ENCODE peak calls at places on chromosomes 13 and 19, in eight cellular contexts. One of them, this sample, is unnamed.

GRCh38 chr19:17248011-17248776 is 2.5 kb upstream of the NR2F6 start:
- DNase-seq in suprapubic skin: no peak
- DNase-seq in BJ: no peak
- DNase-seq in fibroblast of lung: no peak
- DNase-seq in SK-N-MC: no peak
- DNase-seq in right cardiac atrium: no peak
- DNase-seq in HFF-Myc: no peak
- DNase-seq in right atrium auricular region: no peak
- DNase-seq in this sample: no peak

GRCh38 chr19:50290011-50290410 is 39.2 kb downstream of the KCNC3 start:
- DNase-seq in HFF-Myc: no peak
- DNase-seq in right cardiac atrium: no peak
- DNase-seq in fibroblast of lung: no peak
- DNase-seq in SK-N-MC: no peak
- DNase-seq in BJ: no peak
- DNase-seq in suprapubic skin: no peak
- DNase-seq in right atrium auricular region: no peak
- DNase-seq in this sample: no peak

GRCh38 chr13:42043676-42044075 is 4.8 kb upstream of the DGKH start:
- DNase-seq in right cardiac atrium: no peak
- DNase-seq in SK-N-MC: no peak
- DNase-seq in right atrium auricular region: no peak
- DNase-seq in BJ: no peak
- DNase-seq in suprapubic skin: no peak
- DNase-seq in HFF-Myc: no peak
- DNase-seq in fibroblast of lung: no peak
- DNase-seq in this sample: no peak

GRCh38 chr19:825897-826640 is 1.6 kb upstream of the AZU1 start:
- DNase-seq in SK-N-MC: no peak
- DNase-seq in right atrium auricular region: no peak
- DNase-seq in suprapubic skin: no peak
- DNase-seq in fibroblast of lung: no peak
- DNase-seq in right cardiac atrium: no peak
- DNase-seq in BJ: no peak
- DNase-seq in HFF-Myc: no peak
- DNase-seq in this sample: no peak

GRCh38 chr13:113149711-113150544 is 8.5 kb upstream of the PROZ start:
- DNase-seq in HFF-Myc: no peak
- DNase-seq in suprapubic skin: no peak
- DNase-seq in right cardiac atrium: no peak
- DNase-seq in fibroblast of lung: no peak
- DNase-seq in BJ: no peak
- DNase-seq in SK-N-MC: no peak
- DNase-seq in right atrium auricular region: peak; percentile 40
- DNase-seq in this sample: no peak

GRCh38 chr13:42760949-42761348 is 20.4 kb upstream of the FAM216B start:
- DNase-seq in BJ: no peak
- DNase-seq in HFF-Myc: no peak
- DNase-seq in right atrium auricular region: no peak
- DNase-seq in suprapubic skin: no peak
- DNase-seq in fibroblast of lung: peak; percentile 45
- DNase-seq in SK-N-MC: no peak
- DNase-seq in right cardiac atrium: peak; percentile 65
- DNase-seq in this sample: no peak

GRCh38 chr13:113848020-113848419 is 15.9 kb downstream of the GAS6 start:
- DNase-seq in right cardiac atrium: peak; percentile 29
- DNase-seq in SK-N-MC: no peak
- DNase-seq in fibroblast of lung: no peak
- DNase-seq in HFF-Myc: no peak
- DNase-seq in suprapubic skin: peak; percentile 55
- DNase-seq in BJ: no peak
- DNase-seq in right atrium auricular region: peak; percentile 40
- DNase-seq in this sample: no peak

GRCh38 chr19:45798995-45799517 is 6.4 kb upstream of the DMWD start:
- DNase-seq in BJ: no peak
- DNase-seq in right atrium auricular region: peak; percentile 71
- DNase-seq in SK-N-MC: peak; percentile 14
- DNase-seq in suprapubic skin: no peak
- DNase-seq in HFF-Myc: no peak
- DNase-seq in fibroblast of lung: peak; percentile 80
- DNase-seq in right cardiac atrium: peak; percentile 82
- DNase-seq in this sample: no peak

GRCh38 chr13:25732146-25732865 is 319.5 kb downstream of the SHISA2 start:
- DNase-seq in BJ: no peak
- DNase-seq in right cardiac atrium: no peak
- DNase-seq in HFF-Myc: no peak
- DNase-seq in suprapubic skin: no peak
- DNase-seq in fibroblast of lung: peak; percentile 87
- DNase-seq in SK-N-MC: no peak
- DNase-seq in right atrium auricular region: no peak
- DNase-seq in this sample: no peak

GRCh38 chr19:58561373-58562125 is 3.1 kb upstream of the UBE2M start:
- DNase-seq in BJ: no peak
- DNase-seq in right cardiac atrium: no peak
- DNase-seq in suprapubic skin: no peak
- DNase-seq in SK-N-MC: no peak
- DNase-seq in right atrium auricular region: no peak
- DNase-seq in HFF-Myc: no peak
- DNase-seq in fibroblast of lung: no peak
- DNase-seq in this sample: no peak

GRCh38 chr13:77513719-77514335 is 21.7 kb upstream of the SCEL start:
- DNase-seq in SK-N-MC: no peak
- DNase-seq in right cardiac atrium: no peak
- DNase-seq in BJ: no peak
- DNase-seq in HFF-Myc: no peak
- DNase-seq in right atrium auricular region: no peak
- DNase-seq in fibroblast of lung: no peak
- DNase-seq in suprapubic skin: no peak
- DNase-seq in this sample: no peak

GRCh38 chr13:97026759-97027555 is 32.7 kb upstream of the OXGR1 start:
- DNase-seq in HFF-Myc: no peak
- DNase-seq in suprapubic skin: no peak
- DNase-seq in right atrium auricular region: no peak
- DNase-seq in fibroblast of lung: peak; percentile 3
- DNase-seq in right cardiac atrium: no peak
- DNase-seq in BJ: no peak
- DNase-seq in SK-N-MC: no peak
- DNase-seq in this sample: no peak

GRCh38 chr19:55504252-55504603 is 16.0 kb downstream of the SSC5D start:
- DNase-seq in HFF-Myc: no peak
- DNase-seq in BJ: no peak
- DNase-seq in right cardiac atrium: no peak
- DNase-seq in SK-N-MC: no peak
- DNase-seq in right atrium auricular region: no peak
- DNase-seq in fibroblast of lung: no peak
- DNase-seq in suprapubic skin: no peak
- DNase-seq in this sample: no peak
- H3K4me3 ChIP-seq in HFF-Myc: no peak overlapping the region
- H3K4me3 ChIP-seq in BJ: no peak overlapping the region
- H3K4me3 ChIP-seq in right cardiac atrium: no peak overlapping the region
- H3K4me3 ChIP-seq in SK-N-MC: peak overlapping the region; percentile 75
- H3K4me3 ChIP-seq in right atrium auricular region: no peak overlapping the region
- H3K4me3 ChIP-seq in fibroblast of lung: no peak overlapping the region
- H3K4me3 ChIP-seq in suprapubic skin: peak overlapping the region; percentile 48
- H3K4me3 ChIP-seq in this sample: no peak overlapping the region

GRCh38 chr19:2230029-2230531 is 6.0 kb downstream of the PLEKHJ1 start:
- DNase-seq in suprapubic skin: no peak
- DNase-seq in right atrium auricular region: no peak
- DNase-seq in HFF-Myc: no peak
- DNase-seq in BJ: no peak
- DNase-seq in fibroblast of lung: no peak
- DNase-seq in right cardiac atrium: no peak
- DNase-seq in SK-N-MC: no peak
- DNase-seq in this sample: no peak
- H3K4me3 ChIP-seq in suprapubic skin: no peak overlapping the region
- H3K4me3 ChIP-seq in right atrium auricular region: no peak overlapping the region
- H3K4me3 ChIP-seq in HFF-Myc: no peak overlapping the region
- H3K4me3 ChIP-seq in BJ: no peak overlapping the region
- H3K4me3 ChIP-seq in fibroblast of lung: no peak overlapping the region
- H3K4me3 ChIP-seq in right cardiac atrium: no peak overlapping the region
- H3K4me3 ChIP-seq in SK-N-MC: no peak overlapping the region
- H3K4me3 ChIP-seq in this sample: no peak overlapping the region

DNA sequence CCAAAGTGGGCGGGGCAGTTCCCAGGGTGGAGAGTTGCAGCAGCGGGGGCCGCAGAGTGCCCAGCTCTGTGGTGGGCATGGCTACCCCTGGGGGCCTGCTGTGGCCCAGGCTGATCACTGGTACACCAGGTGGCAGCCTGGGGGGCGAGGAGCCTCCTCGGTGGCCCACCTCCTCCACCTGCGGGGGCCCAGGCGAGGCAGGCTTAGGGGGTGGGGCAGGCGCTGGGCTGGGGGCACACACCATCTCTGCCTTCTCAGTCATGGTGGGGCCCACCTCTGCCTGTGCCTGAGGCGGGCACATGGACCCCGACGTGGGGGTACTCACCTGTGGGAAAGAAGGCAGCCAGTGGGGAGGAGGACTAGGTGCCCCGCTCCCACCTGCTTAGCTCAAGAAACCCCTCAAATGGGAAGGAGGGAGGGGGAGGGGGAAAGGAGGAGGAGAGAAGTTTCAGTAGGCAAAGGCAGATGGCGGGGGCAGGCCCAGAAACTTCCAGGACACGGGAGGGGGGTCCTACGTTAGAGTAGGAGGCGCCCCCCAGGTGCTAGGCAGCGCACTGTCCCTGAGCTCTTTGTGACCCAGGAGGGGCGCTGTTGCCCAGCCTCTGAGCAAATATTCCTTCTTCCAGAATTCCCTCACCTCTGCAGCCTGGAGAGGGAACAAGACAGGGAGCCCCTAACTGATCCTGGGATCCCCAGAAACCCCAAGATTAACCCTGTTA is 1.6 kb downstream of the LYL1 start:
- DNase-seq in right cardiac atrium: peak; percentile 76
- DNase-seq in SK-N-MC: no peak
- DNase-seq in HFF-Myc: no peak
- DNase-seq in suprapubic skin: no peak
- DNase-seq in fibroblast of lung: no peak
- DNase-seq in right atrium auricular region: no peak
- DNase-seq in BJ: no peak
- DNase-seq in this sample: no peak
- H3K4me3 ChIP-seq in right cardiac atrium: peak overlapping the region; percentile 36
- H3K4me3 ChIP-seq in SK-N-MC: no peak overlapping the region
- H3K4me3 ChIP-seq in HFF-Myc: no peak overlapping the region
- H3K4me3 ChIP-seq in suprapubic skin: peak overlapping the region; percentile 53
- H3K4me3 ChIP-seq in fibroblast of lung: no peak overlapping the region
- H3K4me3 ChIP-seq in right atrium auricular region: peak overlapping the region; percentile 37
- H3K4me3 ChIP-seq in BJ: no peak overlapping the region
- H3K4me3 ChIP-seq in this sample: no peak overlapping the region

GRCh38 chr13:40181203-40181845 is 485.1 kb downstream of the FOXO1 start:
- DNase-seq in HFF-Myc: peak; percentile 26
- DNase-seq in right atrium auricular region: no peak
- DNase-seq in right cardiac atrium: no peak
- DNase-seq in fibroblast of lung: peak; percentile 85
- DNase-seq in BJ: no peak
- DNase-seq in SK-N-MC: no peak
- DNase-seq in suprapubic skin: no peak
- DNase-seq in this sample: peak; percentile 94
- H3K4me3 ChIP-seq in HFF-Myc: no peak overlapping the region
- H3K4me3 ChIP-seq in right atrium auricular region: no peak overlapping the region
- H3K4me3 ChIP-seq in right cardiac atrium: no peak overlapping the region
- H3K4me3 ChIP-seq in fibroblast of lung: no peak overlapping the region
- H3K4me3 ChIP-seq in BJ: no peak overlapping the region
- H3K4me3 ChIP-seq in SK-N-MC: no peak overlapping the region
- H3K4me3 ChIP-seq in suprapubic skin: no peak overlapping the region
- H3K4me3 ChIP-seq in this sample: no peak overlapping the region

DNA sequence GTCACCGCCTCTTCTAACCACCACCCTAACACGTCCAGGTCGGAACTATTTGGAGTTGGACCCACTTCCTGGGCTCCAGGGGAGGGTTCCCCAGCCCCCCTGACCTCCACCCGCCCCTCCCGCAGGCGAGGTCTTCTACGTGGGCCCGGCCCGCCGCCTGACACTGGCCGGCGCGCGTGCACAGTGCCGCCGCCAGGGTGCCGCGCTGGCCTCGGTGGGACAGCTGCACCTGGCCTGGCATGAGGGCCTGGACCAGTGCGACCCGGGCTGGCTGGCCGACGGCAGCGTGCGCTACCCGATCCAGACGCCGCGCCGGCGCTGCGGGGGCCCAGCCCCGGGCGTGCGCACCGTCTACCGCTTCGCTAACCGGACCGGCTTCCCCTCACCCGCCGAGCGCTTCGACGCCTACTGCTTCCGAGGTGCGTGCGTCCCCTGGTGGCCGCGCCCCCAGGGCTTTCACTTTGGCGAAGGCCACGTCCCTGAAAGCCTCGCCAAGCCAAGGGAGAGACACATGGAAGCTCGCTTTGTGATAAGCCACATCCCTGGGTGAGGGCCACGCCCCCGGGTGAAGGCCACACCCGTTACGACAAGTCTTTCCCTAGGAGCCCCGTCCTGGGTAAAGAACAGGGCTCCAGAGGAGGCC is 13.2 kb downstream of the NCAN start:
- DNase-seq in HFF-Myc: no peak
- DNase-seq in fibroblast of lung: no peak
- DNase-seq in BJ: no peak
- DNase-seq in right atrium auricular region: no peak
- DNase-seq in right cardiac atrium: peak; percentile 80
- DNase-seq in SK-N-MC: no peak
- DNase-seq in suprapubic skin: no peak
- DNase-seq in this sample: no peak
- H3K4me3 ChIP-seq in HFF-Myc: peak overlapping the region; percentile 20
- H3K4me3 ChIP-seq in fibroblast of lung: no peak overlapping the region
- H3K4me3 ChIP-seq in BJ: peak overlapping the region; percentile 23
- H3K4me3 ChIP-seq in right atrium auricular region: no peak overlapping the region
- H3K4me3 ChIP-seq in right cardiac atrium: peak overlapping the region; percentile 36
- H3K4me3 ChIP-seq in SK-N-MC: peak overlapping the region; percentile 57
- H3K4me3 ChIP-seq in suprapubic skin: peak overlapping the region; percentile 52
- H3K4me3 ChIP-seq in this sample: no peak overlapping the region

GRCh38 chr19:29668746-29669609 is 3.7 kb downstream of the PLEKHF1 start:
- DNase-seq in BJ: no peak
- DNase-seq in HFF-Myc: no peak
- DNase-seq in right cardiac atrium: no peak
- DNase-seq in SK-N-MC: no peak
- DNase-seq in fibroblast of lung: no peak
- DNase-seq in right atrium auricular region: no peak
- DNase-seq in suprapubic skin: no peak
- DNase-seq in this sample: no peak

GRCh38 chr19:29666634-29667389 is 1.6 kb downstream of the PLEKHF1 start:
- DNase-seq in right cardiac atrium: peak; percentile 93
- DNase-seq in fibroblast of lung: peak; percentile 70
- DNase-seq in SK-N-MC: no peak
- DNase-seq in BJ: no peak
- DNase-seq in suprapubic skin: peak; percentile 85
- DNase-seq in HFF-Myc: no peak
- DNase-seq in right atrium auricular region: peak; percentile 81
- DNase-seq in this sample: no peak

GRCh38 chr19:29667941-29668340 is 2.7 kb downstream of the PLEKHF1 start:
- DNase-seq in BJ: no peak
- DNase-seq in SK-N-MC: no peak
- DNase-seq in fibroblast of lung: no peak
- DNase-seq in HFF-Myc: no peak
- DNase-seq in right cardiac atrium: peak; percentile 72
- DNase-seq in right atrium auricular region: no peak
- DNase-seq in suprapubic skin: no peak
- DNase-seq in this sample: no peak

GRCh38 chr19:29665826-29666633 is 769 bp downstream of the PLEKHF1 start:
- DNase-seq in fibroblast of lung: peak; percentile 66
- DNase-seq in suprapubic skin: peak; percentile 81
- DNase-seq in right cardiac atrium: peak; percentile 90
- DNase-seq in BJ: no peak
- DNase-seq in SK-N-MC: no peak
- DNase-seq in HFF-Myc: no peak
- DNase-seq in right atrium auricular region: peak; percentile 83
- DNase-seq in this sample: no peak

GRCh38 chr19:29667390-29667783 is 2.1 kb downstream of the PLEKHF1 start:
- DNase-seq in right atrium auricular region: no peak
- DNase-seq in BJ: no peak
- DNase-seq in HFF-Myc: no peak
- DNase-seq in suprapubic skin: no peak
- DNase-seq in fibroblast of lung: no peak
- DNase-seq in right cardiac atrium: no peak
- DNase-seq in SK-N-MC: no peak
- DNase-seq in this sample: no peak
- H3K4me3 ChIP-seq in right atrium auricular region: peak overlapping the region; percentile 87
- H3K4me3 ChIP-seq in BJ: no peak overlapping the region
- H3K4me3 ChIP-seq in HFF-Myc: peak overlapping the region; percentile 63
- H3K4me3 ChIP-seq in suprapubic skin: peak overlapping the region; percentile 74
- H3K4me3 ChIP-seq in fibroblast of lung: peak overlapping the region; percentile 52
- H3K4me3 ChIP-seq in right cardiac atrium: no peak overlapping the region
- H3K4me3 ChIP-seq in SK-N-MC: no peak overlapping the region
- H3K4me3 ChIP-seq in this sample: no peak overlapping the region